ENCODE peak calls at places on chromosomes 4 and X, in seven cellular contexts. O is naive thymus-derived CD4-positive, alpha-beta T cell; Z is cardiac muscle cell; R is effector memory CD4-positive, alpha-beta T cell; W is HCT116; C is CD4-positive, alpha-beta memory T cell; X is K562. M is an unnamed sample.

GRCh38 chrX:119790977-119791436 is 423 bp downstream of the RPL39 start:
- DNase-seq in O (no peak), Z (peak; percentile 17), R (peak; percentile 13), W (no peak), C (peak; percentile 36), X (no peak), M (peak; percentile 48)

GRCh38 chrX:20071511-20072079 is 45.1 kb downstream of the MAP7D2 start:
- DNase-seq in O (no peak), Z (no peak), R (no peak), W (no peak), C (no peak), X (no peak), M (no peak)

GRCh38 chr4:37246891-37247290 is 2.3 kb downstream of the NWD2 start:
- DNase-seq in O (no peak), Z (no peak), R (no peak), W (no peak), C (no peak), X (no peak), M (no peak)

GRCh38 chr4:53840643-53841042 is 223.8 kb downstream of the CHIC2 start:
- DNase-seq in O (no peak), Z (no peak), R (no peak), W (no peak), C (no peak), X (no peak), M (peak; percentile 26)

GRCh38 chrX:56366901-56367300 is 134.7 kb downstream of the KLF8 start:
- DNase-seq in O (no peak), Z (no peak), R (no peak), W (no peak), C (no peak), X (no peak), M (no peak)

GRCh38 chr4:173490817-173491518 is 39.1 kb downstream of the HAND2 start:
- DNase-seq in O (no peak), Z (no peak), R (no peak), W (no peak), C (no peak), X (no peak), M (no peak)

GRCh38 chr4:171857302-171858005 is 44.2 kb downstream of the GALNTL6 start:
- DNase-seq in O (no peak), Z (peak; percentile 2), R (no peak), W (no peak), C (no peak), X (no peak), M (no peak)

GRCh38 chr4:26410385-26411293 is 79.6 kb downstream of the CCKAR start:
- DNase-seq in O (peak; percentile 52), Z (peak; percentile 59), R (no peak), W (no peak), C (peak; percentile 56), X (peak; percentile 14), M (peak; percentile 83)

GRCh38 chrX:100994352-100995281 is 25.1 kb downstream of the ARL13A start:
- DNase-seq in O (no peak), Z (no peak), R (no peak), W (peak; percentile 47), C (no peak), X (peak; percentile 28), M (no peak)

GRCh38 chrX:128518508-128518907 is 466.3 kb upstream of the ACTRT1 start:
- DNase-seq in O (no peak), Z (peak; percentile 3), R (no peak), W (no peak), C (no peak), X (no peak), M (peak; percentile 70)

GRCh38 chr4:76233967-76234678 is 17.4 kb upstream of the FAM47E start:
- DNase-seq in O (no peak), Z (no peak), R (no peak), W (peak; percentile 68), C (no peak), X (peak; percentile 56), M (no peak)

GRCh38 chrX:18406531-18407266 is 18.7 kb upstream of the CDKL5 start:
- DNase-seq in O (no peak), Z (no peak), R (no peak), W (no peak), C (no peak), X (no peak), M (no peak)

GRCh38 chrX:132433001-132433400 is 55.8 kb downstream of the MBNL3 start:
- DNase-seq in O (no peak), Z (peak; percentile 11), R (no peak), W (no peak), C (no peak), X (no peak), M (no peak)

GRCh38 chr4:80204433-80204832 is 7.1 kb downstream of the PRDM8 start:
- DNase-seq in O (no peak), Z (no peak), R (no peak), W (no peak), C (no peak), X (no peak), M (no peak)

GRCh38 chr4:147863808-147864472 is 132.1 kb downstream of the ARHGAP10 start:
- DNase-seq in O (no peak), Z (no peak), R (no peak), W (no peak), C (no peak), X (no peak), M (no peak)

DNA sequence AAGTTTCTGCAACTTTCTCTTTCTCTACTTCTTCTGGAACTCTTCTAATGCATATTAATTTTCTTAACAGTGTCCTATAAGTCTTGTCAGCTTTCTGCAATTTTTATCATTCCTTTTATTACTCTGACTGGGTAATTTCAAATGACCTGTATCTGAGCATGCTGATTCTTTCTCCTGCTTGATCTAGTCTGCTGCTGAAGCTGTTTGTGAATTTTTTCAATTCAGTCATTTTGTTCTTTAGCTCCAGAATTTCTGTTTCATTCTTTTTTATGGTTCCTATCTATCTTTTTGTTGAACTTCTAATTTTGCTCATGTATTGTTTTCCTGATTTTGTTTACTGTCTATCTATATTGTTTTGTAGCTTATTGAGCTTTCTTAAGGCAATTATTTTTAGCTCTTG is 1.5 kb upstream of the KLKB1 start:
- DNase-seq in O (no peak), Z (no peak), R (no peak), W (no peak), C (no peak), X (no peak), M (no peak)
- H3K36me3 ChIP-seq in O (peaks cover 3% of the 10 kb centered on the region), Z (no peaks in the 10 kb centered on the region), R (no peaks in the 10 kb centered on the region), W (no peaks in the 10 kb centered on the region), C (no peaks in the 10 kb centered on the region), X (no peaks in the 10 kb centered on the region), M (peaks cover 6% of the 10 kb centered on the region)

DNA sequence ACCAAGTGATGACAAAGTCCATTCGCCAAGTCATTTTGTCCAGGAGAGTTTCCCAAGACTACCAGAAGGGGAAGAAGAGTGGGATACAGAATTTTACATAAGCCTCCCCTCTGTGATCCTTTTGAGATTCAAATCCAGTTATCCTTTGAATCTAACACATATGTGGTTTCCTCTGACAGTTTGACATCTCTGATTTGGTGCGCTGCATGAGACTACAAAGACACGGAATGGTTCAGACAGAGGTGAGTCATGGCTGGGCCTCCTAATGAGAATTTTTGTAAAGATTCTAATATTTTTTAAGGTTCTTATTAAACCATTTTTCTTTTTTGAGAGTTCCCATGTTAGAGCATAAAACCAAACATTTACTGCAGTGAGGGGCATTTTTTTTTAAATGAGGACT is 38.3 kb downstream of the SLC10A6 start:
- DNase-seq in O (no peak), Z (no peak), R (no peak), W (no peak), C (no peak), X (no peak), M (no peak)
- H3K36me3 ChIP-seq in O (no peaks in the 10 kb centered on the region), Z (peaks cover 48% of the 10 kb centered on the region), R (no peaks in the 10 kb centered on the region), W (no peaks in the 10 kb centered on the region), C (no peaks in the 10 kb centered on the region), X (no peaks in the 10 kb centered on the region), M (no peaks in the 10 kb centered on the region)

GRCh38 chr4:2699534-2699933 is 56.6 kb downstream of the TNIP2 start:
- DNase-seq in O (no peak), Z (no peak), R (no peak), W (no peak), C (no peak), X (no peak), M (no peak)

GRCh38 chr4:2698951-2699505 is 57.1 kb downstream of the TNIP2 start:
- DNase-seq in O (no peak), Z (no peak), R (no peak), W (no peak), C (no peak), X (no peak), M (no peak)

GRCh38 chr4:2700031-2700430 is 56.1 kb downstream of the TNIP2 start:
- DNase-seq in O (no peak), Z (no peak), R (no peak), W (no peak), C (no peak), X (no peak), M (no peak)

GRCh38 chr4:2702770-2703169 is 53.4 kb downstream of the TNIP2 start:
- DNase-seq in O (no peak), Z (no peak), R (no peak), W (no peak), C (no peak), X (no peak), M (no peak)

GRCh38 chr4:2702361-2702760 is 53.8 kb downstream of the TNIP2 start:
- DNase-seq in O (no peak), Z (no peak), R (no peak), W (no peak), C (no peak), X (no peak), M (no peak)
- H3K36me3 ChIP-seq in O (peaks cover 65% of the 10 kb centered on the region), Z (peaks cover 60% of the 10 kb centered on the region), R (peaks cover 55% of the 10 kb centered on the region), W (peaks cover 27% of the 10 kb centered on the region), C (peaks cover 45% of the 10 kb centered on the region), X (peaks cover 74% of the 10 kb centered on the region), M (peaks cover 27% of the 10 kb centered on the region)

GRCh38 chr4:122346503-122346902 is 32.3 kb upstream of the ADAD1 start:
- DNase-seq in O (no peak), Z (no peak), R (no peak), W (no peak), C (no peak), X (no peak), M (no peak)

GRCh38 chr4:122341906-122342305 is 36.9 kb upstream of the ADAD1 start:
- DNase-seq in O (no peak), Z (no peak), R (no peak), W (no peak), C (no peak), X (no peak), M (no peak)

GRCh38 chr4:122346036-122346435 is 32.8 kb upstream of the ADAD1 start:
- DNase-seq in O (no peak), Z (no peak), R (no peak), W (no peak), C (no peak), X (no peak), M (no peak)
- H3K36me3 ChIP-seq in O (peaks cover 51% of the 10 kb centered on the region), Z (peaks cover 62% of the 10 kb centered on the region), R (peaks cover 39% of the 10 kb centered on the region), W (peaks cover 2% of the 10 kb centered on the region), C (peaks cover 21% of the 10 kb centered on the region), X (peaks cover 15% of the 10 kb centered on the region), M (peaks cover 31% of the 10 kb centered on the region)

DNA sequence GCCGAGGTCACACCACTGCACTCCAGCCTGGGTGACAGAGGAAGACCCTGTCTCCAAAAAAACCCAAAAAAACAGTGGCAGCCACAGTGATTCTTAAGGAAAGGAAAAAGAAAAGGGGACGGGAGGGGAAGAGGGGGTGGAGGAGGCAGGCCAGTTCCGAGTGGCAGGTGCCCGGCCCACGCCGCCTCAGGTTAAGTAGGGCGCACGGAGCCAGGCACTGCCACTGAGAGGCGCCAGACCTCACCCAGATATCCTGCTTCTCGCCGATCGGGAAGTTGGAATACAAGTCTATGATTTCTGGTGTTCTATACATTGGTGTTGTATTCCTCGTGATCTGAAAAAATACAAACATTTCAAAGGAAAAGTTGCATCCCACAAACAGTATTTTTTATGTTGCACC is 35.9 kb downstream of the GAK start:
- DNase-seq in O (no peak), Z (no peak), R (no peak), W (no peak), C (no peak), X (no peak), M (no peak)
- H3K36me3 ChIP-seq in O (peaks cover 86% of the 10 kb centered on the region), Z (no peaks in the 10 kb centered on the region), R (peaks cover 60% of the 10 kb centered on the region), W (peaks cover 2% of the 10 kb centered on the region), C (peaks cover 36% of the 10 kb centered on the region), X (peaks cover 73% of the 10 kb centered on the region), M (peaks cover 5% of the 10 kb centered on the region)

M was measured in Karpas-422.